ENCODE peak calls at places on chromosomes 4 and X, in five cellular contexts. One of them, this sample, is unnamed. For H3K4me1, the result is how much of the 10 kb centered on the place peaks cover.

GRCh38 chrX:115958687-115959359 is 211.7 kb upstream of the AGTR2 start:
- DNase-seq in GM12878: no peak
- DNase-seq in A549: no peak
- DNase-seq in HepG2: no peak
- DNase-seq in K562: no peak
- DNase-seq in this sample: no peak

GRCh38 chr4:153217440-153217839 is 13.2 kb downstream of the TRIM2 start:
- DNase-seq in GM12878: no peak
- DNase-seq in A549: no peak
- DNase-seq in K562: no peak
- DNase-seq in HepG2: no peak
- DNase-seq in this sample: no peak

GRCh38 chr4:48945981-48946380 is 39.4 kb upstream of the OCIAD2 start:
- DNase-seq in A549: no peak
- DNase-seq in HepG2: no peak
- DNase-seq in K562: no peak
- DNase-seq in GM12878: no peak
- DNase-seq in this sample: no peak

GRCh38 chrX:136162827-136163427 is 15.6 kb downstream of the FHL1 start:
- DNase-seq in A549: peak
- DNase-seq in HepG2: peak
- DNase-seq in K562: peak
- DNase-seq in GM12878: no peak
- DNase-seq in this sample: peak

GRCh38 chr4:168877779-168878491 is 132.1 kb downstream of the CBR4 start:
- DNase-seq in A549: no peak
- DNase-seq in HepG2: no peak
- DNase-seq in GM12878: no peak
- DNase-seq in K562: no peak
- DNase-seq in this sample: peak

GRCh38 chr4:109184421-109184956 is 118.0 kb downstream of the COL25A1 start:
- DNase-seq in HepG2: no peak
- DNase-seq in GM12878: no peak
- DNase-seq in K562: no peak
- DNase-seq in A549: no peak
- DNase-seq in this sample: no peak

GRCh38 chr4:139641218-139641617 is 24.4 kb upstream of the MGST2 start:
- DNase-seq in GM12878: no peak
- DNase-seq in K562: no peak
- DNase-seq in A549: peak
- DNase-seq in HepG2: peak
- DNase-seq in this sample: peak

GRCh38 chr4:18566970-18567799 is 545.6 kb upstream of the LCORL start:
- DNase-seq in GM12878: no peak
- DNase-seq in HepG2: peak
- DNase-seq in K562: no peak
- DNase-seq in A549: peak
- DNase-seq in this sample: no peak

GRCh38 chr4:124432500-124432899 is 280.0 kb downstream of the ANKRD50 start:
- DNase-seq in A549: peak
- DNase-seq in HepG2: no peak
- DNase-seq in K562: no peak
- DNase-seq in GM12878: no peak
- DNase-seq in this sample: no peak

GRCh38 chr4:154877110-154877760 is 96.2 kb downstream of the RBM46 start:
- DNase-seq in HepG2: peak
- DNase-seq in A549: peak
- DNase-seq in GM12878: no peak
- DNase-seq in K562: no peak
- DNase-seq in this sample: no peak

DNA sequence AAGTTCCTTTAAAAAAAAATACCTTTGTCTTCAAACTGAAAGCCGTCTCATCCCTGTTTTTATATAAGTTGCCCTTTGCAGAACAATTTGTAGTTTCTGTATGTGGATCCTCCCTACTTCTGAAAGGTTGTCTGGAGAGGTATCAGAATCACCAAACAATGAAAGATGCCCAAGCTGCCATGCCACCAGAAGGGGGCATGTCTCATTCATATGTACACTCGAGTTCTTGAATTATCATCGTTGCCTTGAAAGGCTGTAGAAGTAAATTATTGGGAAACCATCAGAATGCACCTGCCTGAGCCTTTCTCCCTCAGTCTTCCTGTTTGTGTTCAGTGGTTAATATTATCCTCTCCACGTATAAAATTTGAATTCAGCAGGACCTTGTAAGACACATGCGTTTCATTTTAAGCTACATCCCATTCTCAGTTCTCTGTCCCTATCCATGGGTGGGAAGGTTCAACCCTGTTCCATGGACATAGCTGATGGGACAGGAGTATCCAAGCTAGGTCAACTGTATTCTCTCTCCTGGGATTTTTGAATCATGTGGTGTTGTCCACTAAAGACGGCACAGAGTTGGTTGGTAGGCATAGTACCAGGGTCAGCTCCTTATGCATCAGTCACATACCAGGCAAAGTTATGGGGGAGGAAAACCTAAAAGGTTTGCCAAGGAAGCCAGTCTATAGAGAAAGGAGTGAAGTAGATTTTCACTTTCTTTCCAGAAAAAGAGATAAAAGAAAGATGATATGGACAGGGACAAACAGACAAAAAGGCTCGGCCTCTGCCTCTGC is 24.0 kb downstream of the GALNT7 start:
- DNase-seq in HepG2: no peak
- DNase-seq in GM12878: no peak
- DNase-seq in A549: peak
- DNase-seq in K562: no peak
- DNase-seq in this sample: no peak
- H3K4me1 ChIP-seq in HepG2: under half
- H3K4me1 ChIP-seq in GM12878: under half
- H3K4me1 ChIP-seq in A549: under half
- H3K4me1 ChIP-seq in K562: under half
- H3K4me1 ChIP-seq in this sample: half or more

GRCh38 chr4:119281374-119281773 is 40.6 kb downstream of the FABP2 start:
- DNase-seq in K562: no peak
- DNase-seq in A549: no peak
- DNase-seq in GM12878: no peak
- DNase-seq in HepG2: no peak
- DNase-seq in this sample: no peak

GRCh38 chr4:119289313-119289712 is 32.6 kb downstream of the FABP2 start:
- DNase-seq in GM12878: no peak
- DNase-seq in HepG2: no peak
- DNase-seq in K562: no peak
- DNase-seq in A549: no peak
- DNase-seq in this sample: no peak

GRCh38 chr4:119290598-119290997 is 31.3 kb downstream of the FABP2 start:
- DNase-seq in GM12878: no peak
- DNase-seq in K562: no peak
- DNase-seq in A549: no peak
- DNase-seq in HepG2: peak
- DNase-seq in this sample: no peak

GRCh38 chr4:119286377-119287002 is 35.4 kb downstream of the FABP2 start:
- DNase-seq in HepG2: peak
- DNase-seq in A549: peak
- DNase-seq in GM12878: no peak
- DNase-seq in K562: no peak
- DNase-seq in this sample: peak

DNA sequence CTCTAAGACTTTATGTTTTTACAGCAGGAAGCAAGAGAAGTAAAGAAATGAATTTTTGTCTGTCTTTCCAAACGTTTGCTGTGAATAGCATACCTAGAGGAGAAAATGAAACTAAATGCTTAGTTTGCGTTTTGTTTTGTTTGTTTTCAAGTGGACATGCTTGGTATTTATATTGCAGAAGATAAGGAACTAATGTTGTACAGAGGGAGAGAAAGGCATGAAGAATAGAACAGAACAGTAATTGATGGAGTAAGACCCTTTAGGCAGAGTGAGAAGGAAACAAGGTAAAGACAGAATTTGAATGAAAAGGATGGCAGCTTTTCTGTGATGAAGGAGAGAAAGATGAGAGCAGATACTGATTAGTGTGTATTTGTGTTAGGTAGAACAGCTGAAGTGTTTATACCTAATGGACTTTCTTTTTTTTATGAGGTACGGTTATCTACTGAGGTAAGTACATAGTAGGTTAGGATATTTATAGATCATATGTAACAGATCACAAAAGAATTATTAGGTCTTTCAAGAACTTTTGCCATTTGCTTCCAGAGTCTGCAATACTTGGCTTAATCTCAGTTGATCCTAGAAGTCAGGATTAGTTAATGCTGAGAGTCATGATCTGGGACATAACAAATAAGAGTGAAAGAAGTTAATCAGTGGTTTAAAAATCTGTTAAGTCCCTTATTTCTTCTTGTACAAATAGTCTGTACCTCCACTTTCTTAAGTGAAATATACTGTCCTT is 36.9 kb downstream of the FABP2 start:
- DNase-seq in HepG2: no peak
- DNase-seq in A549: peak
- DNase-seq in GM12878: no peak
- DNase-seq in K562: no peak
- DNase-seq in this sample: no peak
- H3K4me3 ChIP-seq in HepG2: no peak
- H3K4me3 ChIP-seq in A549: peak
- H3K4me3 ChIP-seq in GM12878: peak
- H3K4me3 ChIP-seq in K562: no peak
- H3K4me3 ChIP-seq in this sample: no peak

DNA sequence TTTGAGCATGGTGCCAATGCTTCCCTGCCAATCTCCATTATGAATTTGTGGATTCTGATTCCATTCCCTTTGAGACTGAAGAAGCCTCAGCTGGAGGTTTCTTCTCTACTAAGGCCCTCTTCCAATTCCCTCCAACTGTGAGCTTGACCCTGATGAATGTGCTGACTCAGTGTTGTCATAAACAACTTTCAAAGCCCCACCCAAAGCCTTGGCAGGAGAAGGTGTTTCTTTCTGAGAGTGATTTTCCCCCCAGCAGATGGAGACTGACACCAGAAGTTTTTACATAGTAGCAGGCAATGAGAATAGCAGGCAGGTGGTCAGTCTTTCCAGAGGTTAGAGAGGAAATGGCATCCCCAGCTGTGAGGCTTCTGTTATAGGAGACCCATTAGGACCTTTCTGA is 53.1 kb downstream of the OCRL start:
- DNase-seq in HepG2: no peak
- DNase-seq in K562: peak
- DNase-seq in GM12878: no peak
- DNase-seq in A549: peak
- DNase-seq in this sample: no peak
- TF ChIP-seq JUNB in HepG2: no peak
- TF ChIP-seq JUNB in K562: no peak
- TF ChIP-seq JUNB in GM12878: no peak
- TF ChIP-seq JUNB in A549: no peak
- TF ChIP-seq JUNB in this sample: no peak

DNA sequence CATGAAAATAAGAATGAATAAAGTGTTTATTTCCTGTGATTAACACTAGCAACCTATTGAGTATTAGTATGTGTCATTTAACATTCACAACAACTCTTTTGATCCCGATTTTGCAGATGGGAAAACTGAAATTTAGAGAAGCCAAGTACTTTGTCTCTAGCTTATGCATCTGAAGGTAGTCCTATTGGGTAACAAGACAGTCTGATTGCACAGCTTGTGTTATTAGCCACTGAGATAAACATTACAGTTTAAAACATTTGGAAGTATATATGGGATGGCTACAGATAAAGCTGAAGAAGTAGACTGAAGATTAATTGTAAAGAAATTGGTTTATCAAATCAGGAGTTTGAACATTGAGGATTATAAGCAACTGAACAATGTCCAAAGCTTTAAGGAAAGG is 99.6 kb upstream of the PDE5A start:
- DNase-seq in A549: no peak
- DNase-seq in K562: no peak
- DNase-seq in GM12878: no peak
- DNase-seq in HepG2: no peak
- DNase-seq in this sample: no peak
- H3K4me1 ChIP-seq in A549: under half
- H3K4me1 ChIP-seq in K562: under half
- H3K4me1 ChIP-seq in GM12878: under half
- H3K4me1 ChIP-seq in HepG2: under half
- H3K4me1 ChIP-seq in this sample: under half

DNA sequence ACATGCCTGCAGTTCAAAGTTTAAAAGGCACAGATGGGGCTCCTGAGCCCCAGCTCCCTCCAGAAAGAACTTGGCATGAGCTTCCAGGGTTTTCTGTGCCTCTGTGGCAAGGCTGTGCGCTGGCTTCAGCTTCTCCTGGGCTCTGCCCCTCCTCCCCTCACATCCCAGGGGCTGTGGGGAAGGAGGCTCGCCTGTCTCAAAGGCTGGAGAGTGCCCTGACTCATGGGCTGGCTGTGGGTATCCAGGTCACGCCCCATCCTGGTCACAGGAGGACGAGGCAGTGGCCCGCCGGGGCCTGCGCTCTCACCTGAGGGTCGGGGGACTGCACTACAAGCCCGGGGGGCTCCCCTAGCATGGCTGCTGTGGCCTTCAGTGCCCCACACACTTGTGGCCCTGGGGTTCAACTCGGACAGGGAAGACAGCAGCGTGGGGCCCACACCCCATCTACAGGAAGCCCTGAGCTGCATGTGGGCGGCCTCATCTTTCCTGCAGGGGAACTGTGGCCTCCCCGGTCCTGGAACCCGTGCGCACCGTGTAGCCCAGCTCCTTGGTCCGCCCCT is 17.9 kb downstream of the LRPAP1 start:
- DNase-seq in K562: no peak
- DNase-seq in GM12878: no peak
- DNase-seq in HepG2: no peak
- DNase-seq in A549: no peak
- DNase-seq in this sample: no peak
- H3K4me3 ChIP-seq in K562: no peak
- H3K4me3 ChIP-seq in GM12878: no peak
- H3K4me3 ChIP-seq in HepG2: no peak
- H3K4me3 ChIP-seq in A549: no peak
- H3K4me3 ChIP-seq in this sample: no peak

DNA sequence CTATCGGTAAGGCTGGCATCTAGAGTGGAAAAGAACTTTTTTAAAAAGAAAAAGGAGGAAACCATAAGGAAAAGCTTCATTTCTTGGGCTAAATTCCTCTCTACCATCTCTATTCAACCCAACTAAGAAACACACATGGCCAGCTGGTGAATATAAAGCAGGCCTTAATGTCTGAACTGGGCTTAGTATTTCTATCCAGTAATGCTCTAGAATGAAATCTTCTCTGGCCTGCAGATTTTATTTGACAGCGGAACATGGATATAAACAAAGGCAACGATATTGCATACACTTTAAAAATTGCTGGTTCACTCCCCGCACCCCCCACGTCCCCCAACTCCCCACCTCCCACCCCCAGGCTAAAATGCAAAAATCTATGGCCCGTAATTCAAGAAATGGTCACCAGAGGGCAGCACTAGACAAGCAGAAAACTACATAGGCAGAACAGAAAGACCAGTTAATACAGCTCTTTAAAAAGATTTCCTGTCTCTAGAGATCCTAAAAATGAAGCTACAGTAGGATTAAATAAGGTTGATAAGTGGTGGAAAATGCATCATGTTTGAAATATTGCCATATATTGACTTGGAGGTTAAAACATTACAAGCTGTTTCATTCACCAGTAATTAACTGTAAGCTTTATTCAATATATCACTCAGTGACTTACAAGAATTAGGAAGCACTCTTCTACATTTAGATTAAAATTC is 155.2 kb upstream of the GALNT7 start:
- DNase-seq in HepG2: peak
- DNase-seq in GM12878: peak
- DNase-seq in K562: peak
- DNase-seq in A549: peak
- DNase-seq in this sample: peak
- TF ChIP-seq JUNB in HepG2: no peak
- TF ChIP-seq JUNB in GM12878: no peak
- TF ChIP-seq JUNB in K562: no peak
- TF ChIP-seq JUNB in A549: no peak
- TF ChIP-seq JUNB in this sample: no peak

GRCh38 chr4:116880625-116881024 is 204.8 kb downstream of the TRAM1L1 start:
- DNase-seq in A549: no peak
- DNase-seq in GM12878: no peak
- DNase-seq in HepG2: no peak
- DNase-seq in K562: no peak
- DNase-seq in this sample: no peak
- H3K4me1 ChIP-seq in A549: under half
- H3K4me1 ChIP-seq in GM12878: under half
- H3K4me1 ChIP-seq in HepG2: under half
- H3K4me1 ChIP-seq in K562: under half
- H3K4me1 ChIP-seq in this sample: under half

This sample was measured in GM23338.